ENCODE peak calls at places on chromosomes 11 and 22, in nine cellular contexts. D is EL, F is NAMALWA, Q is endothelial cell, L is MG63, O is C1 segment of cervical spinal cord, G is HFF-Myc, H is T-helper 2 cell, E is ecto neural progenitor cell. X is an unnamed sample.

GRCh38 chr22:19904174-19904856 is 37.3 kb upstream of the COMT start:
- DNase-seq in E (no peak), D (no peak), G (no peak), O (no peak), Q (no peak), H (no peak), F (no peak), L (no peak), X (no peak)

GRCh38 chr11:59857444-59858434 is 8.5 kb downstream of the TCN1 start:
- DNase-seq in F (no peak), G (no peak), Q (no peak), H (no peak), D (peak; percentile 24), E (no peak), O (no peak), L (no peak), X (no peak)

GRCh38 chr11:45590743-45591142 is 74.7 kb downstream of the CHST1 start:
- DNase-seq in H (no peak), L (peak; percentile 85), G (no peak), Q (no peak), D (peak; percentile 13), O (peak; percentile 25), E (no peak), F (no peak), X (no peak)

GRCh38 chr11:9839550-9839949 is 175.7 kb downstream of the SWAP70 start:
- DNase-seq in G (no peak), H (no peak), Q (no peak), O (no peak), L (no peak), E (no peak), D (no peak), F (no peak), X (no peak)

GRCh38 chr11:26227311-26227710 is 104.6 kb upstream of the ANO3 start:
- DNase-seq in G (peak; percentile 62), L (no peak), H (no peak), O (no peak), E (no peak), F (peak; percentile 70), D (peak; percentile 69), Q (no peak), X (no peak)

GRCh38 chr22:48804811-48805301 is 1022.8 kb downstream of the BRD1 start:
- DNase-seq in Q (no peak), H (no peak), G (no peak), E (no peak), F (no peak), L (no peak), O (peak; percentile 10), D (no peak), X (no peak)

GRCh38 chr22:44963832-44964721 is 45.7 kb downstream of the PHF21B start:
- DNase-seq in G (no peak), H (no peak), D (no peak), O (no peak), E (no peak), F (no peak), Q (no peak), L (no peak), X (no peak)

GRCh38 chr22:31160328-31160978 is 471 bp downstream of the RNF185 start:
- DNase-seq in Q (peak; percentile 25), D (no peak), E (no peak), O (no peak), H (no peak), G (no peak), L (no peak), F (no peak), X (no peak)

GRCh38 chr22:30354644-30355043 is 2.0 kb downstream of the SF3A1 start:
- DNase-seq in L (no peak), D (no peak), Q (no peak), O (no peak), E (no peak), H (no peak), G (no peak), F (no peak), X (no peak)